ENCODE peak calls at places on chromosomes 16 and 17, in nine cellular contexts. One of them, this sample, is unnamed.

GRCh38 chr16:85659805-85660511 is 28.8 kb downstream of the GINS2 start:
- DNase-seq in sciatic nerve: peak
- DNase-seq in endothelial cell: peak
- DNase-seq in H7: peak
- DNase-seq in kidney glomerular epithelial cell: peak
- DNase-seq in activated CD8-positive, alpha-beta memory T cell treated with anti-CD3 and anti-CD28 coated beads for 48 hours: peak
- DNase-seq in naive thymus-derived CD4-positive, alpha-beta T cell: peak
- DNase-seq in T-helper 17 cell: peak
- DNase-seq in left ventricle myocardium inferior: peak
- DNase-seq in this sample: peak

GRCh38 chr16:17538942-17539341 is 68.2 kb upstream of the XYLT1 start:
- DNase-seq in endothelial cell: no peak
- DNase-seq in sciatic nerve: no peak
- DNase-seq in naive thymus-derived CD4-positive, alpha-beta T cell: no peak
- DNase-seq in kidney glomerular epithelial cell: no peak
- DNase-seq in T-helper 17 cell: no peak
- DNase-seq in H7: no peak
- DNase-seq in activated CD8-positive, alpha-beta memory T cell treated with anti-CD3 and anti-CD28 coated beads for 48 hours: no peak
- DNase-seq in left ventricle myocardium inferior: no peak
- DNase-seq in this sample: no peak

GRCh38 chr16:1096164-1097082 is at the start of gene C1QTNF8:
- DNase-seq in naive thymus-derived CD4-positive, alpha-beta T cell: no peak
- DNase-seq in activated CD8-positive, alpha-beta memory T cell treated with anti-CD3 and anti-CD28 coated beads for 48 hours: no peak
- DNase-seq in H7: peak
- DNase-seq in sciatic nerve: no peak
- DNase-seq in left ventricle myocardium inferior: no peak
- DNase-seq in kidney glomerular epithelial cell: no peak
- DNase-seq in endothelial cell: no peak
- DNase-seq in T-helper 17 cell: no peak
- DNase-seq in this sample: no peak

GRCh38 chr17:20234266-20234665 is 225.1 kb downstream of the SPECC1 start:
- DNase-seq in left ventricle myocardium inferior: no peak
- DNase-seq in H7: no peak
- DNase-seq in sciatic nerve: no peak
- DNase-seq in naive thymus-derived CD4-positive, alpha-beta T cell: peak
- DNase-seq in T-helper 17 cell: no peak
- DNase-seq in endothelial cell: no peak
- DNase-seq in kidney glomerular epithelial cell: no peak
- DNase-seq in activated CD8-positive, alpha-beta memory T cell treated with anti-CD3 and anti-CD28 coated beads for 48 hours: no peak
- DNase-seq in this sample: no peak

GRCh38 chr17:73791121-73791520 is 146.9 kb upstream of the SDK2 start:
- DNase-seq in T-helper 17 cell: no peak
- DNase-seq in left ventricle myocardium inferior: no peak
- DNase-seq in endothelial cell: no peak
- DNase-seq in kidney glomerular epithelial cell: no peak
- DNase-seq in naive thymus-derived CD4-positive, alpha-beta T cell: no peak
- DNase-seq in H7: no peak
- DNase-seq in activated CD8-positive, alpha-beta memory T cell treated with anti-CD3 and anti-CD28 coated beads for 48 hours: no peak
- DNase-seq in sciatic nerve: no peak
- DNase-seq in this sample: no peak

GRCh38 chr16:88589441-88589840 is 19.2 kb downstream of the ZC3H18 start:
- DNase-seq in left ventricle myocardium inferior: no peak
- DNase-seq in endothelial cell: no peak
- DNase-seq in H7: no peak
- DNase-seq in naive thymus-derived CD4-positive, alpha-beta T cell: no peak
- DNase-seq in activated CD8-positive, alpha-beta memory T cell treated with anti-CD3 and anti-CD28 coated beads for 48 hours: no peak
- DNase-seq in T-helper 17 cell: no peak
- DNase-seq in sciatic nerve: no peak
- DNase-seq in kidney glomerular epithelial cell: no peak
- DNase-seq in this sample: no peak

GRCh38 chr16:81551141-81551808 is 106.7 kb downstream of the CMIP start:
- DNase-seq in endothelial cell: no peak
- DNase-seq in sciatic nerve: no peak
- DNase-seq in kidney glomerular epithelial cell: peak
- DNase-seq in activated CD8-positive, alpha-beta memory T cell treated with anti-CD3 and anti-CD28 coated beads for 48 hours: no peak
- DNase-seq in T-helper 17 cell: no peak
- DNase-seq in left ventricle myocardium inferior: no peak
- DNase-seq in naive thymus-derived CD4-positive, alpha-beta T cell: no peak
- DNase-seq in H7: peak
- DNase-seq in this sample: peak

GRCh38 chr17:41787021-41787418 is 509 bp upstream of the JUP start:
- DNase-seq in H7: no peak
- DNase-seq in activated CD8-positive, alpha-beta memory T cell treated with anti-CD3 and anti-CD28 coated beads for 48 hours: no peak
- DNase-seq in T-helper 17 cell: no peak
- DNase-seq in kidney glomerular epithelial cell: no peak
- DNase-seq in left ventricle myocardium inferior: no peak
- DNase-seq in naive thymus-derived CD4-positive, alpha-beta T cell: no peak
- DNase-seq in sciatic nerve: no peak
- DNase-seq in endothelial cell: no peak
- DNase-seq in this sample: no peak

GRCh38 chr16:23280483-23280967 is 21.6 kb upstream of the SCNN1B start:
- DNase-seq in left ventricle myocardium inferior: no peak
- DNase-seq in activated CD8-positive, alpha-beta memory T cell treated with anti-CD3 and anti-CD28 coated beads for 48 hours: no peak
- DNase-seq in kidney glomerular epithelial cell: peak
- DNase-seq in T-helper 17 cell: no peak
- DNase-seq in naive thymus-derived CD4-positive, alpha-beta T cell: no peak
- DNase-seq in sciatic nerve: no peak
- DNase-seq in H7: no peak
- DNase-seq in endothelial cell: no peak
- DNase-seq in this sample: no peak

GRCh38 chr17:41784207-41784744 is 2.2 kb downstream of the JUP start:
- DNase-seq in sciatic nerve: no peak
- DNase-seq in naive thymus-derived CD4-positive, alpha-beta T cell: no peak
- DNase-seq in kidney glomerular epithelial cell: peak
- DNase-seq in H7: peak
- DNase-seq in left ventricle myocardium inferior: peak
- DNase-seq in endothelial cell: no peak
- DNase-seq in activated CD8-positive, alpha-beta memory T cell treated with anti-CD3 and anti-CD28 coated beads for 48 hours: no peak
- DNase-seq in T-helper 17 cell: no peak
- DNase-seq in this sample: no peak

GRCh38 chr17:43695968-43696865 is 34.5 kb upstream of the MEOX1 start:
- DNase-seq in endothelial cell: no peak
- DNase-seq in T-helper 17 cell: no peak
- DNase-seq in kidney glomerular epithelial cell: no peak
- DNase-seq in activated CD8-positive, alpha-beta memory T cell treated with anti-CD3 and anti-CD28 coated beads for 48 hours: no peak
- DNase-seq in sciatic nerve: no peak
- DNase-seq in left ventricle myocardium inferior: peak
- DNase-seq in naive thymus-derived CD4-positive, alpha-beta T cell: no peak
- DNase-seq in H7: no peak
- DNase-seq in this sample: no peak

GRCh38 chr17:18043491-18043890 is 4.3 kb downstream of the GID4 start:
- DNase-seq in activated CD8-positive, alpha-beta memory T cell treated with anti-CD3 and anti-CD28 coated beads for 48 hours: no peak
- DNase-seq in kidney glomerular epithelial cell: peak
- DNase-seq in H7: peak
- DNase-seq in left ventricle myocardium inferior: no peak
- DNase-seq in sciatic nerve: no peak
- DNase-seq in endothelial cell: no peak
- DNase-seq in naive thymus-derived CD4-positive, alpha-beta T cell: no peak
- DNase-seq in T-helper 17 cell: no peak
- DNase-seq in this sample: no peak

GRCh38 chr17:28151001-28151400 is 108.5 kb downstream of the NLK start:
- DNase-seq in sciatic nerve: no peak
- DNase-seq in left ventricle myocardium inferior: no peak
- DNase-seq in activated CD8-positive, alpha-beta memory T cell treated with anti-CD3 and anti-CD28 coated beads for 48 hours: no peak
- DNase-seq in T-helper 17 cell: no peak
- DNase-seq in endothelial cell: no peak
- DNase-seq in H7: no peak
- DNase-seq in naive thymus-derived CD4-positive, alpha-beta T cell: no peak
- DNase-seq in kidney glomerular epithelial cell: no peak
- DNase-seq in this sample: no peak

This sample was measured in lower lobe of right lung.